ENCODE peak calls at places on chromosomes 16 and 17, in five cellular contexts. Q is thoracic aorta, Y is upper lobe of right lung, W is left ventricle myocardium inferior, O is IMR-90. D is an unnamed sample. For H3K27me3, the result is how much of the 10 kb centered on the place peaks cover.

GRCh38 chr17:2282297-2282873 is 21.2 kb downstream of the SMG6 start:
- DNase-seq in Q (no peak), Y (no peak), W (no peak), O (peak), D (no peak)

GRCh38 chr17:79925242-79925957 is 86.2 kb upstream of the CBX4 start:
- DNase-seq in Q (no peak), Y (peak), W (peak), O (peak), D (no peak)

GRCh38 chr17:4950075-4950756 is 703 bp upstream of the ENO3 start:
- DNase-seq in Q (no peak), Y (peak), W (peak), O (no peak), D (no peak)

GRCh38 chr17:35315283-35315682 is 58.1 kb downstream of the SLFN11 start:
- DNase-seq in Q (no peak), Y (no peak), W (no peak), O (peak), D (no peak)

GRCh38 chr17:43906951-43907424 is 348 bp downstream of the MPP2 start:
- DNase-seq in Q (no peak), Y (no peak), W (no peak), O (no peak), D (no peak)

GRCh38 chr17:2259769-2260536 is 43.6 kb downstream of the SMG6 start:
- DNase-seq in Q (no peak), Y (no peak), W (no peak), O (peak), D (no peak)

GRCh38 chr17:41540921-41541625 is 13.0 kb upstream of the KRT19 start:
- DNase-seq in Q (no peak), Y (no peak), W (no peak), O (peak), D (no peak)

GRCh38 chr17:44308320-44308818 is at the start of gene RUNDC3A:
- DNase-seq in Q (peak), Y (peak), W (peak), O (peak), D (no peak)

GRCh38 chr17:34117811-34118210 is 137.3 kb upstream of the CCL2 start:
- DNase-seq in Q (no peak), Y (no peak), W (no peak), O (no peak), D (no peak)

GRCh38 chr17:40338058-40338457 is 26.5 kb downstream of the GJD3 start:
- DNase-seq in Q (no peak), Y (no peak), W (no peak), O (no peak), D (no peak)

GRCh38 chr16:47258874-47259461 is 115.2 kb upstream of the NETO2 start:
- DNase-seq in Q (no peak), Y (no peak), W (no peak), O (peak), D (no peak)

GRCh38 chr17:59342681-59343127 is 11.2 kb downstream of the YPEL2 start:
- DNase-seq in Q (no peak), Y (no peak), W (no peak), O (no peak), D (no peak)

GRCh38 chr16:31477220-31478216 is 5.4 kb upstream of the SLC5A2 start:
- DNase-seq in Q (no peak), Y (peak), W (no peak), O (no peak), D (no peak)

GRCh38 chr16:80899804-80900592 is 95.6 kb upstream of the CDYL2 start:
- DNase-seq in Q (peak), Y (peak), W (peak), O (peak), D (no peak)

GRCh38 chr17:55451203-55451641 is 29.6 kb upstream of the MMD start:
- DNase-seq in Q (no peak), Y (no peak), W (no peak), O (peak), D (no peak)

GRCh38 chr16:27367463-27368357 is 34.3 kb upstream of the IL21R start:
- DNase-seq in Q (peak), Y (peak), W (peak), O (peak), D (no peak)

GRCh38 chr17:77999413-78000173 is 41.1 kb downstream of the TNRC6C start:
- DNase-seq in Q (no peak), Y (no peak), W (no peak), O (peak), D (no peak)

DNA sequence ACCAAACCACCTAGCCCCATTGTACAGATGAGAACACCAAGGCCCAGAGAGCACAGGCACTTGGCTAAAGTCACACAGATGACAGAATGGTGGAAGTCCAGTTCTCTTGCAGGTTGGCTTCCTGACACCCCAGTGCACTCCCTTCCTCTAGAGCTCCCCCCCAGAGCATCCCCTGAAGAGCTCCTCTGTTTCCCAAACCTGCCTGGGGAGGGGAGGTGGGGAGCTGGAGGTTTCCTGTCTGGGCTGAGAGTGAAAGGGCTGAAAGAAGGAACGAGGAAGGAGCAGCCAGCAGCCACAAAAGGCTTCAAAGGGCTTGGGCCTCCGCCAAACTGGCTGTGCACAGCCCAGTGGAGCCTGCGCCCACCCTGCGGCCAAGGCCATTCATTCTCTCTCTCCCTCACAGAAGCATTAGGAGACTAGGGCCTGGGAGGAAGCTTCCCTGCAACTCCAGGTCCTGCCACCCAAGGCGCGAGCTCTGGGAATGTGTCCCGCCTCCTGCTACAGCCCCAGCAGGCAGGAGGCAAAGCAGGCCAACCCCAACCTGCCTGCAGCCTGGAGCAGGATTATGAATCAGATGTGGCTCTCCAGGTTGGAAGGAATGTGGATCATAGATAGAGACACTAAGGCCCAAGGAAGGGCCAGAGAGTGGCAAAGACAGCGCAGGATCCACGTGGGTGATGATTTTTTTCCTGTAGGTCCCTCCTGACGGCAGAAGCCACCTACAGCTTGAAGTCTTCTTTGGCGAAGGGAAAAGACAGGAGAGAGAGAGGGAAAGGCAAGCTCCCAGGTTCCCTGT is 913 bp downstream of the SLC13A5 start:
- DNase-seq in Q (no peak), Y (no peak), W (no peak), O (no peak), D (no peak)
- H3K27me3 ChIP-seq in Q (under half), Y (half or more), W (half or more), O (under half), D (under half)

GRCh38 chr17:19342611-19343255 is 19.8 kb downstream of the B9D1 start:
- DNase-seq in Q (no peak), Y (peak), W (no peak), O (no peak), D (no peak)

GRCh38 chr17:19341211-19341631 is 21.3 kb downstream of the B9D1 start:
- DNase-seq in Q (no peak), Y (peak), W (no peak), O (no peak), D (no peak)

GRCh38 chr17:19343256-19343630 is 19.3 kb downstream of the B9D1 start:
- DNase-seq in Q (no peak), Y (no peak), W (no peak), O (no peak), D (no peak)

GRCh38 chr17:19343671-19344151 is 18.8 kb downstream of the B9D1 start:
- DNase-seq in Q (no peak), Y (peak), W (no peak), O (no peak), D (no peak)

GRCh38 chr17:19341641-19342610 is 20.6 kb downstream of the B9D1 start:
- DNase-seq in Q (no peak), Y (peak), W (no peak), O (peak), D (no peak)
- H3K4me3 ChIP-seq in Q (no peak), Y (no peak), W (no peak), O (no peak), D (no peak)

DNA sequence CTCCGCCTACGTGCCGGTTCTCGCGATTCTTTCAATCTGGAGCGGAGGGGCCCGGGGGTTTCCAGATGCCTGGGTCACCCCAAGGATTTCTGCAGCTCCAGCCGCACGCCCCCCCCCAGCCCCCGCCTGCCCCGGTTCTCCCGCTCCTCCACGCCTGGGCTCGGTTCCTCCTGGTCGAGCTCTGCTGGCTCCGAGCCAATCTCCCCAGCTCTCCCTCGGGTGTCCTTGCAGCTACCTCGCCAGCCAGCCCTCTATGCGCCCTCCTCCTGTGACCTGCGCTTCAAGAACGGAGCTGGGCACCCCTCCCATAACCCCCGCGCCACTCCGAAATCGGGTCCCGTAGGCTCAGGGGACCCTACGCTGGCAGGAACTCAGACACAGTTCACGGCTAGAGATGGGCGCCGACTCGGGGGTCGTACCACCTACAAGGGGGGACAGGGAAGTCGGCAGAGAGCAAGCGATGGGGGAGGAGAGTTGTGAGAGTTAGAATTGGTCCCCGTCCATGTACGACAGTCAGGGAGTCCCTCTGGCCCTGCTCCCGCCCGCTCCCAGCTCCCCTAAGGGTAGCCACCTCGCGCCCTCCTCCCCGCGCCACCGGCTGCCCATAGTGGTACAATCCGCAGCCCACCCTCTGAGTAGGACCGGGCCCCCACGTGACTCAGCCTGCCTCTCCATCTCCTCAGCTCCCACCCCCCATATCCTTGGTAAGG is 956 bp downstream of the FGF11 start:
- DNase-seq in Q (no peak), Y (peak), W (peak), O (no peak), D (peak)
- H3K27me3 ChIP-seq in Q (under half), Y (under half), W (under half), O (under half), D (under half)

DNA sequence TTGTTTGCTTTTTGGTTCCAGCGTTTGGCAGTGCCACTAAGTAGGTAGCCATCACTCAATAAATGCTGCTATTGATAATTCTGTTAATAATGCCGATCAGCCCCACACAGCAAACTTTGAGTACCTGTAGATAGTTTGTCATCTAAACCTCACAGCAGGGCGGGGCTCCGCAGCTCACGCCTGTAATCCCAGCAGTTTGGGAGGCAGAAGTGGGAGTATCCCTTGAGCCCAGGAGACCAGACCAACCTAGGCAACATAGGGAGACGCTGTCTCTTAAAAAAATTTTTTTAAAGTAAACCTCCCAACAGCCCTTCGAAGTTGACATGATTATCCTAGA is 1.6 kb downstream of the BFAR start:
- DNase-seq in Q (no peak), Y (no peak), W (no peak), O (no peak), D (no peak)
- H3K4me3 ChIP-seq in Q (peak), Y (peak), W (peak), O (no peak), D (peak)

GRCh38 chr17:33056392-33057146 is 64.9 kb downstream of the SPACA3 start:
- DNase-seq in Q (no peak), Y (no peak), W (no peak), O (no peak), D (no peak)

GRCh38 chr17:33052856-33053255 is 61.2 kb downstream of the SPACA3 start:
- DNase-seq in Q (no peak), Y (no peak), W (no peak), O (no peak), D (no peak)

GRCh38 chr17:33055171-33055611 is 63.5 kb downstream of the SPACA3 start:
- DNase-seq in Q (no peak), Y (no peak), W (no peak), O (no peak), D (no peak)

GRCh38 chr17:33055746-33056145 is 64.1 kb downstream of the SPACA3 start:
- DNase-seq in Q (no peak), Y (no peak), W (no peak), O (no peak), D (no peak)

GRCh38 chr17:33053641-33054040 is 62.0 kb downstream of the SPACA3 start:
- DNase-seq in Q (no peak), Y (no peak), W (no peak), O (no peak), D (no peak)
- H3K27me3 ChIP-seq in Q (under half), Y (under half), W (under half), O (under half), D (under half)

D was measured in RWPE2.